ENCODE peak calls at places on chromosomes 6 and 20, in four cellular contexts. W, E, O and F are unnamed samples.

GRCh38 chr20:9286501-9286900 is 217.6 kb downstream of the PLCB4 start:
- DNase-seq in O (no peak), E (no peak), W (no peak), F (no peak)

GRCh38 chr6:16481680-16482079 is 243.3 kb downstream of the GMPR start:
- DNase-seq in W (no peak), O (no peak), E (no peak), F (no peak)

GRCh38 chr6:143757346-143757832 is 79.6 kb downstream of the PHACTR2 start:
- DNase-seq in E (no peak), W (no peak), O (no peak), F (no peak)

GRCh38 chr6:91299544-91300491 is 712.9 kb upstream of the MAP3K7 start:
- DNase-seq in E (peak; percentile 67), W (no peak), O (no peak), F (no peak)

GRCh38 chr6:170434114-170434820 is 118.8 kb downstream of the PSMB1 start:
- DNase-seq in O (no peak), W (peak; percentile 29), E (no peak), F (no peak)

GRCh38 chr6:157982580-157983438 is 1.1 kb downstream of the SYNJ2 start:
- DNase-seq in O (no peak), W (peak; percentile 13), E (no peak), F (no peak)

GRCh38 chr6:112330071-112330876 is 16.9 kb upstream of the RFPL4B start:
- DNase-seq in W (no peak), O (no peak), E (no peak), F (no peak)

GRCh38 chr20:12728782-12729181 is 280.0 kb upstream of the SPTLC3 start:
- DNase-seq in O (no peak), E (no peak), W (no peak), F (no peak)

GRCh38 chr6:166587631-166588413 is 1.3 kb upstream of the RAMACL start:
- DNase-seq in O (no peak), W (no peak), E (no peak), F (no peak)

GRCh38 chr6:53263915-53264314 is 84.8 kb downstream of the ELOVL5 start:
- DNase-seq in E (no peak), O (no peak), W (no peak), F (no peak)

GRCh38 chr6:56727097-56727845 is 84.6 kb upstream of the DST start:
- DNase-seq in E (no peak), O (no peak), W (no peak), F (no peak)

GRCh38 chr6:45448417-45449389 is 71.0 kb upstream of the SUPT3H start:
- DNase-seq in O (no peak), W (no peak), E (no peak), F (no peak)
- H3K27ac ChIP-seq in O (no peak overlapping the region), W (no peak overlapping the region), E (no peak overlapping the region), F (no peak overlapping the region)

DNA sequence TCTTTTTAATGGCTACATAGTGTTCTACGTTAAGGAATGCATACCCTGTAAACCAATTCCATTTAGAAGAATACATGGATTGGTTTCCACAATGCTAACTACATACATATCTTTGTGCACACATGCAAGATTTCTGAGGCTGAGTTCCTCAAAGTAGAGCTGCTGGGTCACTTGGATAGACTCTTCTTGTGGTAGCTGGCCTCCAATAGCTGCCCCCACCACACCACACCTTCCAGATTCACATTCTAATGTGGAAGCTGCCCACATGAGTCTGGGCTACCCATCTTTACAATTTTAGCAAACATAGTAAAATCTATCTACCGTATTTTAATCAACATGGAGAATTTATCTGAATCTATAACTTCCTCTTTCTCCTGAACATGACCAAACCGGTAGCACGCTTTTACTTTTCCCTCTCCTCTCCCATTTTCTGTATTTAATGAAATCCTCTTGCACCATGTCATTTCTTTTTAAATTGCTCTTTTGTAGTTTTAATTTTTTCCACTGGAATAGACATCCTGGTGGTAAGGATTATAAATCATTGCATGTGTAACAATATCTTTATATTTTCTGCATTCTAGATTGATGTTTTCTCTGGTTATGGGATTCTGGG is 74.7 kb upstream of the CITED2 start:
- DNase-seq in O (no peak), E (no peak), W (no peak), F (no peak)
- H3K27ac ChIP-seq in O (no peak overlapping the region), E (no peak overlapping the region), W (no peak overlapping the region), F (no peak overlapping the region)

DNA sequence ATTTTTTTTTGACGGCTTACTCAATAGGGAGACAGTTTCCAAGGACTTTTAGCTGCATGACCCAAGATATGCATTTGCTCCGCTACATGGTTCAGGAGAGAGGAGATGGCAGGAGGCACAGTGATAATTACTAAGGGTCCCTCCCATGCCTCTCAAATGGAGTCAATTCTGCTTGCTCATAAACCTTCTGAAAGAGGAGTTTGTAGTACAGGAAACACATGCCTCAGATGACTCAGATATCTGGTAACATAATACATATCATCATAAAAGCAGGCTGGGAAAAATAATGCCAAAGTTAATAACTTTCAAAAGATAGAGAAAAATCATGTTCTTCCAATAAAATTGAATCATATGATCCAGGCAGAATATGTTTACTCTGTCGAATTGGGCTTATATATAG is 97.6 kb upstream of the DEFB112 start:
- DNase-seq in W (no peak), E (no peak), O (no peak), F (no peak)
- H3K27ac ChIP-seq in W (no peak overlapping the region), E (no peak overlapping the region), O (no peak overlapping the region), F (no peak overlapping the region)

DNA sequence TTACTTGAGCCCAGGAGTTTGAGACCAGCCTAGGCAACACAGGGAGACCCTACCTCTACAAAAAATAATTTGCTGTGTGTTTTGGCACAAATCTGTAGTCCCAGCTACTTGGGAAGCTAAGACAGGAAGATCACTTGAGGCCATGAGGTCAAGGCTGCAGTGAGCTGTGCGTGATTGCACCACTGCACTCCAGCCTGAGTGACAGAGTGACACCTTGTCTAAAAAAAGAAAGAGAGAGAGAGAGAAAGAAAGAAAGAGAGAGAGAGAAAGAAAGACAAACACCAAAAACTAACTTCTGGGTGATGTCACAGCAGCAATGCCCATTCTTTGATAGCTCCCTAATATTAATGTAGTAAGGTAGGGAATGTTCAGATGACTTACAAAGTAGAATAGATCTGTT is 20.4 kb downstream of the USP49 start:
- DNase-seq in W (no peak), E (no peak), O (no peak), F (no peak)
- H3K27ac ChIP-seq in W (no peak overlapping the region), E (no peak overlapping the region), O (no peak overlapping the region), F (no peak overlapping the region)

DNA sequence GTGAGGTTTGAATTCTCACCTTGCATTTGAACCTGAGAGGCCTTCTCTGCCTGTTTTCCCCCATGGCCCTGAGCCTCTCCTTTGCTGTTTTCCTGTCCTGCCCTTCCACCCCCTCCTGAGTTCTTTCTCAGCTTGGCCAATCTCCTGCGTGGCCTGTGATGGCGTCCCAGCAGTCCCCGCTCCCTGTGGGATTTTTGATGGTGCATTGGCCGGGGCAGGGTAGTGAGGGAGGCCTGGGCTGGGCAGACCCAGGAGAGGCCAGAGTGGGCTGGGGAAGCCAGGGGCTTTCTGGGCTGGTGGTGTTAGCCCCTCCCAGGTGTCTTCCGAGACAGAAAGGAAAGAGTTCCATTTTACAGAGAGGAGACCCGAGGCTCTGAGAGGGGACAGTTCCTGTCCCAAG is 6.3 kb downstream of the CEBPB start:
- DNase-seq in W (no peak), E (no peak), O (no peak), F (no peak)
- H3K27ac ChIP-seq in W (no peak overlapping the region), E (peak overlapping the region; percentile 12), O (no peak overlapping the region), F (no peak overlapping the region)

GRCh38 chr20:62243906-62244515 is 5.7 kb downstream of the OSBPL2 start:
- DNase-seq in W (peak; percentile 75), E (no peak), O (no peak), F (no peak)

GRCh38 chr20:62240015-62240685 is 1.8 kb downstream of the OSBPL2 start:
- DNase-seq in W (peak; percentile 78), O (no peak), E (no peak), F (no peak)

GRCh38 chr20:62241501-62241900 is 3.2 kb downstream of the OSBPL2 start:
- DNase-seq in O (peak; percentile 60), W (peak; percentile 58), E (no peak), F (no peak)

GRCh38 chr20:62243106-62243505 is 4.8 kb downstream of the OSBPL2 start:
- DNase-seq in E (no peak), O (no peak), W (peak; percentile 42), F (no peak)

DNA sequence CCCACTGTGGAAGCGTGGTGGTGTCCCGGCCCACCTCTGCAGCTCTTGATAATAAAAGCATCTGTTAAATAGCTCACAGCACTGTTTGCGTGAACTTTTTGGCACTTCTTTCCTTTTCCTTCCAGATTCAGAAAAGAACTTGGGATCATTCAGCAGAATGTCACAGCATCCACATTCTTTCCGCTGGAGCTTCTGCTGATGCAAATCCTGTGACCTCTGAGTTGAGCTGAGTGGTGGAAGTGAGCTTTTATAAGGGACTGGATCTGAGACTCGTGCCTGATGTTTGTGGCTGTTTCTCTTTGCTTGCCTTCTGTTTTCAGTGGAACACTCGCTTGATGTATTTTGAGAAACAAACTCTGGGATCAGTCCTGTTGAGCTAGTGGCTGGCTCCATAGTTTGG is 3.9 kb downstream of the OSBPL2 start:
- DNase-seq in O (no peak), E (no peak), W (no peak), F (no peak)
- H3K27ac ChIP-seq in O (peak overlapping the region; percentile 12), E (no peak overlapping the region), W (no peak overlapping the region), F (no peak overlapping the region)

GRCh38 chr20:10602141-10602660 is 71.6 kb downstream of the JAG1 start:
- DNase-seq in W (no peak), E (no peak), O (no peak), F (no peak)

GRCh38 chr20:10604865-10605440 is 68.8 kb downstream of the JAG1 start:
- DNase-seq in E (no peak), O (no peak), W (no peak), F (no peak)

GRCh38 chr20:10605547-10606195 is 68.1 kb downstream of the JAG1 start:
- DNase-seq in O (no peak), W (no peak), E (no peak), F (no peak)

GRCh38 chr20:10603971-10604864 is 69.6 kb downstream of the JAG1 start:
- DNase-seq in O (no peak), W (no peak), E (peak; percentile 75), F (no peak)

DNA sequence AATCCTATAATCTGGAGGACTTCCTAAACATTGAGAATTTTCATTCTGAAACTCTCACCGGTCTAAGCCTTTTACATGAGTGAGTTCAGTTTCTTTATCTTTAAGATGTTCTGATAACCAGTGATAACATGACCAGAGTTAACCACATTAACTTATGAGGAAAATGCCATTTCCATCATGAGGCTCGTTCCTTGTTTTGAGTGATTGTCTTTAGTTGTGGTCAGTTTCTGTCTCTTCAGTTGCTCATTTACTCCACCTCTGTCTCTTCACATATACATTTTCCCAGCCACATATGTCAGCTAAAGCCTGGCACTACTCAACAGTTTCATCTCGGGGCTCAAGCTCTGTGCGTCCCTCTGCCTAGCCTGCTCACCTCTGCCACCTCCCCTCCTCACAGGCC is 70.4 kb downstream of the JAG1 start:
- DNase-seq in W (no peak), O (no peak), E (no peak), F (no peak)
- H3K27ac ChIP-seq in W (peak overlapping the region; percentile 67), O (no peak overlapping the region), E (peak overlapping the region; percentile 8), F (peak overlapping the region; percentile 17)

GRCh38 chr6:35494161-35494563 is 2.7 kb downstream of the TEAD3 start:
- DNase-seq in W (no peak), E (no peak), O (no peak), F (peak; percentile 17)

GRCh38 chr6:35496851-35497570 is at the start of gene TEAD3:
- DNase-seq in W (peak; percentile 92), O (peak; percentile 69), E (peak; percentile 29), F (no peak)

GRCh38 chr6:35496036-35496850 is 636 bp downstream of the TEAD3 start:
- DNase-seq in E (no peak), O (peak; percentile 54), W (no peak), F (no peak)

GRCh38 chr6:35493307-35493983 is 3.4 kb downstream of the TEAD3 start:
- DNase-seq in W (no peak), E (no peak), O (no peak), F (no peak)

GRCh38 chr6:35495258-35496035 is 1.4 kb downstream of the TEAD3 start:
- DNase-seq in O (no peak), E (no peak), W (no peak), F (no peak)
- H3K27ac ChIP-seq in O (peak overlapping the region; percentile 87), E (peak overlapping the region; percentile 93), W (peak overlapping the region; percentile 75), F (no peak overlapping the region)